ENCODE peak calls at places on chromosomes 3 and 15, in ten cellular contexts. P is fibroblast of lung; E is astrocyte; V is stomach; T is right atrium auricular region; J is CD8-positive, alpha-beta memory T cell; U is OCI-LY7; Y is uterus; M is cardiac muscle cell; C is tibial artery. A is an unnamed sample. For H3K36me3, the result is how much of the 10 kb centered on the place peaks cover.

GRCh38 chr3:67481126-67481525 is 173.3 kb downstream of the SUCLG2 start:
- DNase-seq in T (no peak), M (peak), J (no peak), V (no peak), C (no peak), P (no peak), E (no peak), Y (no peak), U (no peak), A (no peak)

GRCh38 chr15:64452988-64453688 is 7.2 kb upstream of the ZNF609 start:
- DNase-seq in J (no peak), C (no peak), P (peak), V (peak), U (no peak), T (no peak), Y (peak), E (peak), M (peak), A (peak)

GRCh38 chr3:36542186-36542585 is 161.9 kb downstream of the STAC start:
- DNase-seq in M (peak), T (no peak), P (peak), V (no peak), U (no peak), C (no peak), J (no peak), Y (no peak), E (peak), A (no peak)

GRCh38 chr3:57157666-57158065 is 7.5 kb downstream of the IL17RD start:
- DNase-seq in Y (no peak), T (no peak), U (no peak), P (no peak), E (no peak), J (no peak), C (no peak), V (no peak), M (no peak), A (no peak)

GRCh38 chr15:31605467-31605931 is 278.9 kb downstream of the KLF13 start:
- DNase-seq in U (no peak), Y (no peak), P (peak), C (no peak), V (no peak), T (no peak), J (no peak), M (peak), E (peak), A (peak)

GRCh38 chr15:32682569-32682968 is 35.2 kb upstream of the GREM1 start:
- DNase-seq in T (no peak), U (no peak), C (no peak), J (no peak), E (peak), M (peak), Y (no peak), P (peak), V (no peak), A (no peak)

GRCh38 chr3:178602864-178603263 is 66.6 kb downstream of the KCNMB2 start:
- DNase-seq in M (no peak), T (no peak), J (no peak), C (no peak), P (no peak), Y (no peak), E (no peak), U (no peak), V (no peak), A (no peak)

GRCh38 chr15:82532383-82532990 is 7.8 kb downstream of the RPS17 start:
- DNase-seq in V (peak), Y (no peak), U (no peak), P (no peak), C (no peak), M (no peak), E (no peak), T (no peak), J (no peak), A (peak)

GRCh38 chr3:96192951-96193350 is 621.4 kb upstream of the EPHA6 start:
- DNase-seq in E (no peak), M (no peak), U (no peak), P (no peak), Y (no peak), C (no peak), V (no peak), T (no peak), J (no peak), A (no peak)

GRCh38 chr3:88235102-88235501 is 85.3 kb downstream of the C3orf38 start:
- DNase-seq in P (no peak), V (no peak), E (peak), M (peak), T (no peak), C (no peak), J (no peak), U (no peak), Y (no peak), A (no peak)

GRCh38 chr3:78804251-78805037 is 963.4 kb downstream of the ROBO1 start:
- DNase-seq in C (no peak), V (no peak), Y (peak), J (no peak), E (peak), M (peak), T (no peak), P (peak), U (no peak), A (no peak)

GRCh38 chr3:25973111-25973510 is 183.2 kb downstream of the OXSM start:
- DNase-seq in T (no peak), E (no peak), V (no peak), U (no peak), J (no peak), M (no peak), P (no peak), C (no peak), Y (no peak), A (no peak)

GRCh38 chr3:72375237-72376154 is 472.7 kb downstream of the SHQ1 start:
- DNase-seq in U (no peak), C (no peak), E (no peak), V (no peak), J (no peak), T (no peak), P (no peak), Y (no peak), M (no peak), A (no peak)

GRCh38 chr3:100902572-100902971 is 90.6 kb downstream of the ABI3BP start:
- DNase-seq in U (no peak), J (no peak), V (no peak), T (no peak), C (no peak), P (no peak), Y (no peak), E (peak), M (peak), A (no peak)

GRCh38 chr3:13134166-13134878 is 61.1 kb upstream of the IQSEC1 start:
- DNase-seq in T (no peak), P (no peak), J (no peak), U (no peak), E (no peak), M (no peak), C (peak), Y (no peak), V (peak), A (no peak)

GRCh38 chr15:61880079-61880478 is 180.2 kb downstream of the VPS13C start:
- DNase-seq in M (no peak), U (no peak), V (no peak), E (no peak), C (no peak), Y (no peak), J (no peak), T (no peak), P (no peak), A (no peak)
- H3K36me3 ChIP-seq in M (under half), U (under half), V (half or more), E (under half), C (under half), Y (under half), J (under half), T (under half), P (under half), A (under half)

GRCh38 chr3:53219897-53220483 is 35.8 kb downstream of the TKT start:
- DNase-seq in C (peak), T (peak), Y (peak), J (peak), M (peak), U (peak), V (peak), P (peak), E (peak), A (peak)
- H3K36me3 ChIP-seq in C (under half), T (under half), Y (under half), J (under half), M (under half), U (half or more), V (under half), P (under half), E (under half), A (under half)

DNA sequence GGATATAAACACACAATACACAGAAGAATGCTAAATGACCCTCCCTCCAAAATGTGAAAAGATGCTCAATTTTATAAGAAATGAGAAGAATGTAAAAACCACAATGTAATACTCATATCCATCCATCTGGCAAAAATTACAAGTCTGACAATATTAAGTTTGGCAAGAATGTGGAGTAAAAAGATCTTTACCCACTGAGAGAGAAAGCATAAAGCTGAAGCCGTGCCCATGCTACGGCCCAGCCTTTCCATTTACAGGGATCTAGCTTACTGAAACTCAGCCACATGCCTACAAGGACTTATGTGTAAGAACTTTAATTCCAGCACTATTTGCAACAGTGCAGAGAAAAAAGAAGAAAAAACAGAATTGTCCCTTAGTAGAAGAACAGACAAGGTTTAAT is 42.9 kb downstream of the ATP13A3 start:
- DNase-seq in P (no peak), U (no peak), C (no peak), V (no peak), Y (no peak), M (no peak), T (no peak), J (no peak), E (no peak), A (no peak)
- H3K36me3 ChIP-seq in P (under half), U (half or more), C (half or more), V (half or more), Y (under half), M (half or more), T (half or more), J (under half), E (half or more), A (half or more)

GRCh38 chr15:42171122-42171521 is 14.7 kb upstream of the PLA2G4F start:
- DNase-seq in T (no peak), Y (no peak), V (no peak), U (no peak), C (no peak), P (no peak), E (no peak), M (no peak), J (no peak), A (no peak)
- H3K36me3 ChIP-seq in T (half or more), Y (under half), V (half or more), U (half or more), C (half or more), P (under half), E (half or more), M (half or more), J (half or more), A (under half)

DNA sequence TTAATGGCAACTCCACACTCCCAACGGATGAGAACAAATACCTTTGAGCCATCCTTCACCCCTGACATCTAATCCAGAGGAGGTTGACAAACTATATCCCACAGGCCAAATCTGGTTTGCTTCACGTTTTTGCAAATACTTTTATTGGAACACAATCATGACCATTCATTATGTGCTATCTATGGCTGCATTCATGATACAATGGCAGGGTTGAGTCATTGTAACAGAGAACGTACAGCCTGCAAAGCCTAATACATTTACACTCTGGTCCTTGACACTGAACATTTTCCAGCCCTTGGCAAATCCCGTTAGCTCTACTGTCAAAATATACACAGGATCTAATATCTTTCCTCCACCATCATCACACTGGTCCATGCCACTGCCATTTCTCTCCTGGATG is 7.6 kb upstream of the PRICKLE2 start:
- DNase-seq in U (no peak), J (no peak), E (no peak), Y (no peak), V (no peak), P (no peak), M (no peak), T (no peak), C (no peak), A (no peak)
- H3K36me3 ChIP-seq in U (under half), J (under half), E (under half), Y (under half), V (under half), P (under half), M (under half), T (under half), C (under half), A (under half)

A was measured in HAP-1.